ENCODE peak calls at places on chromosomes 11 and 22, in five cellular contexts. W is stimulated activated CD8-positive, alpha-beta memory T cell treated with anti-CD3 and anti-CD28 coated beads, Interleukin-7, amount 100 ng/mL, for 1 hour; D is AG09319; C is HCEC 1CT; F is AG04449. M is an unnamed sample.

GRCh38 chr11:110762596-110762995 is 50.4 kb upstream of the ARHGAP20 start:
- DNase-seq in C (peak; percentile 19), F (no peak), W (no peak), D (no peak), M (no peak)

GRCh38 chr11:9120659-9121350 is 29.4 kb upstream of the SCUBE2 start:
- DNase-seq in C (no peak), W (no peak), D (no peak), F (no peak), M (no peak)

GRCh38 chr11:83092488-83093384 is 21.0 kb upstream of the RAB30 start:
- DNase-seq in W (no peak), D (no peak), C (peak; percentile 34), F (no peak), M (no peak)

GRCh38 chr22:43308451-43309235 is 34.5 kb downstream of the SCUBE1 start:
- DNase-seq in F (no peak), D (no peak), W (no peak), C (no peak), M (no peak)

GRCh38 chr11:61480936-61481335 is 27.6 kb upstream of the LRRC10B start:
- DNase-seq in F (no peak), D (no peak), C (no peak), W (no peak), M (no peak)

GRCh38 chr11:73383249-73384126 is 7.3 kb downstream of the RELT start:
- DNase-seq in C (no peak), D (no peak), W (no peak), F (no peak), M (no peak)

GRCh38 chr11:24155792-24156191 is 341.1 kb upstream of the LUZP2 start:
- DNase-seq in D (no peak), W (no peak), C (no peak), F (no peak), M (no peak)

GRCh38 chr22:21650823-21651520 is 8.9 kb downstream of the SDF2L1 start:
- DNase-seq in D (no peak), W (no peak), F (no peak), C (no peak), M (no peak)

GRCh38 chr11:115117931-115118479 is 386.2 kb downstream of the CADM1 start:
- DNase-seq in F (no peak), D (no peak), W (no peak), C (no peak), M (no peak)

GRCh38 chr11:77051511-77051910 is 15.3 kb upstream of the CAPN5 start:
- DNase-seq in C (no peak), D (no peak), W (no peak), F (no peak), M (no peak)

GRCh38 chr11:80980221-80980620 is 1539.4 kb upstream of the TENM4 start:
- DNase-seq in W (no peak), D (peak; percentile 3), F (no peak), C (no peak), M (no peak)

GRCh38 chr11:47355283-47356128 is 3.0 kb upstream of the MYBPC3 start:
- DNase-seq in D (peak; percentile 81), F (peak; percentile 59), W (no peak), C (peak; percentile 87), M (peak; percentile 42)

GRCh38 chr11:8531312-8531711 is 62.7 kb downstream of the STK33 start:
- DNase-seq in F (no peak), W (no peak), D (no peak), C (peak; percentile 7), M (no peak)

GRCh38 chr11:129373489-129373953 is 2.1 kb upstream of the BARX2 start:
- DNase-seq in W (no peak), F (no peak), C (peak; percentile 25), D (no peak), M (no peak)

GRCh38 chr11:124896821-124897391 is 759 bp downstream of the ROBO4 start:
- DNase-seq in W (no peak), C (no peak), D (peak; percentile 40), F (no peak), M (no peak)

GRCh38 chr11:120207517-120207916 is 3.3 kb upstream of the OAF start:
- DNase-seq in W (no peak), F (no peak), D (no peak), C (no peak), M (no peak)

GRCh38 chr11:127219704-127220103 is 219.1 kb upstream of the KIRREL3 start:
- DNase-seq in D (no peak), W (no peak), C (no peak), F (no peak), M (no peak)

GRCh38 chr11:87934182-87934581 is 241.1 kb downstream of the RAB38 start:
- DNase-seq in C (no peak), D (no peak), F (no peak), W (no peak), M (no peak)

GRCh38 chr11:72075109-72075508 is 5.2 kb downstream of the NUMA1 start:
- DNase-seq in C (no peak), D (no peak), F (no peak), W (no peak), M (no peak)

GRCh38 chr11:123505546-123506299 is 75.7 kb downstream of the GRAMD1B start:
- DNase-seq in W (no peak), D (no peak), F (no peak), C (no peak), M (no peak)

GRCh38 chr22:28441720-28442263 is 237.8 kb downstream of the TTC28 start:
- DNase-seq in F (no peak), C (no peak), D (no peak), W (no peak), M (no peak)